ENCODE peak calls at places on chromosomes 11 and 22, in six cellular contexts. Y is lower lobe of right lung; C is stimulated activated CD8-positive, alpha-beta memory T cell treated with anti-CD3 and anti-CD28 coated beads, Interleukin-7, amount 100 ng/mL, for 1 hour; T is CD4-positive, alpha-beta memory T cell; G is ovary; L is upper lobe of right lung. K is an unnamed sample.

GRCh38 chr11:69415411-69416122 is 65.9 kb upstream of the LINC01488 start:
- DNase-seq in Y (no peak), C (no peak), T (no peak), G (no peak), L (peak), K (no peak)

GRCh38 chr11:119853581-119854360 is 124.8 kb upstream of the NECTIN1 start:
- DNase-seq in Y (no peak), C (no peak), T (no peak), G (no peak), L (no peak), K (no peak)

GRCh38 chr11:74001822-74002286 is 7.0 kb downstream of the UCP3 start:
- DNase-seq in Y (no peak), C (no peak), T (no peak), G (no peak), L (no peak), K (no peak)

GRCh38 chr22:30393885-30394284 is 2.9 kb upstream of the SEC14L2 start:
- DNase-seq in Y (no peak), C (no peak), T (no peak), G (no peak), L (no peak), K (no peak)

GRCh38 chr11:104564921-104565580 is 333.2 kb downstream of the CASP12 start:
- DNase-seq in Y (no peak), C (no peak), T (no peak), G (no peak), L (peak), K (no peak)

GRCh38 chr11:91188484-91188883 is 965.6 kb upstream of the CHORDC1 start:
- DNase-seq in Y (no peak), C (no peak), T (no peak), G (no peak), L (no peak), K (no peak)

GRCh38 chr11:18790820-18791174 is 801 bp downstream of the PTPN5 start:
- DNase-seq in Y (no peak), C (no peak), T (no peak), G (no peak), L (no peak), K (no peak)

GRCh38 chr11:107741044-107741823 is 29.4 kb upstream of the SLN start:
- DNase-seq in Y (peak), C (no peak), T (no peak), G (no peak), L (peak), K (no peak)

GRCh38 chr11:46121724-46122477 is 647 bp upstream of the PHF21A start:
- DNase-seq in Y (peak), C (peak), T (peak), G (peak), L (peak), K (peak)

GRCh38 chr11:65899356-65900124 is 648 bp downstream of the FOSL1 start:
- DNase-seq in Y (peak), C (no peak), T (peak), G (peak), L (peak), K (no peak)

GRCh38 chr11:121928597-121929580 is 187.1 kb downstream of the BLID start:
- DNase-seq in Y (no peak), C (no peak), T (no peak), G (peak), L (no peak), K (no peak)

GRCh38 chr11:12958984-12959383 is 50.1 kb upstream of the RASSF10 start:
- DNase-seq in Y (no peak), C (no peak), T (no peak), G (no peak), L (no peak), K (no peak)

GRCh38 chr11:120281161-120281795 is 41.3 kb downstream of the POU2F3 start:
- DNase-seq in Y (no peak), C (no peak), T (no peak), G (no peak), L (no peak), K (no peak)

GRCh38 chr11:3095712-3096361 is 38.6 kb upstream of the CARS1 start:
- DNase-seq in Y (peak), C (no peak), T (no peak), G (peak), L (peak), K (no peak)

GRCh38 chr11:33885338-33886005 is 6.4 kb downstream of the LMO2 start:
- DNase-seq in Y (no peak), C (no peak), T (no peak), G (no peak), L (no peak), K (no peak)

GRCh38 chr11:69551963-69552362 is 70.5 kb downstream of the LINC01488 start:
- DNase-seq in Y (peak), C (no peak), T (no peak), G (no peak), L (peak), K (no peak)

GRCh38 chr11:69477111-69477510 is 4.4 kb upstream of the LINC01488 start:
- DNase-seq in Y (peak), C (no peak), T (no peak), G (no peak), L (no peak), K (no peak)

GRCh38 chr11:2741377-2742131 is 41.8 kb upstream of the KCNQ1OT1 start:
- DNase-seq in Y (peak), C (no peak), T (no peak), G (peak), L (peak), K (no peak)

GRCh38 chr11:80899381-80899780 is 1458.6 kb upstream of the TENM4 start:
- DNase-seq in Y (no peak), C (no peak), T (no peak), G (no peak), L (no peak), K (no peak)

GRCh38 chr22:27673839-27674238 is 127.7 kb downstream of the MN1 start:
- DNase-seq in Y (no peak), C (no peak), T (no peak), G (no peak), L (no peak), K (no peak)

GRCh38 chr11:78402842-78403241 is 14.8 kb downstream of the GAB2 start:
- DNase-seq in Y (no peak), C (no peak), T (no peak), G (no peak), L (no peak), K (no peak)

GRCh38 chr22:39490966-39491680 is 11.0 kb upstream of the MIEF1 start:
- DNase-seq in Y (peak), C (no peak), T (no peak), G (no peak), L (no peak), K (no peak)

GRCh38 chr11:69983897-69984438 is 94.1 kb upstream of the ANO1 start:
- DNase-seq in Y (no peak), C (no peak), T (no peak), G (no peak), L (no peak), K (no peak)

GRCh38 chr11:65558002-65558784 is at the start of gene LTBP3:
- DNase-seq in Y (peak), C (no peak), T (peak), G (peak), L (peak), K (no peak)